ENCODE peak calls at places on chromosome 2, in five cellular contexts. Y is pancreas; X is CD4-positive, CD25-positive, alpha-beta regulatory T cell; G is left ventricle myocardium superior; I is omental fat pad. P is an unnamed sample.

GRCh38 chr2:218782529-218782845 is 540 bp downstream of the CYP27A1 start:
- ATAC-seq in Y (peak; percentile 11), X (no peak), G (peak; percentile 52), I (peak; percentile 55), P (peak; percentile 7)

GRCh38 chr2:196971574-196972279 is 45.2 kb upstream of the PGAP1 start:
- ATAC-seq in Y (no peak), X (no peak), G (no peak), I (no peak), P (peak; percentile 35)

GRCh38 chr2:105645031-105645940 is 99.4 kb upstream of the NCK2 start:
- ATAC-seq in Y (no peak), X (no peak), G (no peak), I (no peak), P (no peak)

GRCh38 chr2:191916826-191917225 is 69.9 kb upstream of the CAVIN2 start:
- ATAC-seq in Y (no peak), X (no peak), G (no peak), I (no peak), P (no peak)

GRCh38 chr2:182767578-182767977 is 51.5 kb downstream of the DNAJC10 start:
- ATAC-seq in Y (peak; percentile 64), X (no peak), G (peak; percentile 49), I (no peak), P (no peak)

GRCh38 chr2:220043993-220044335 is 416.5 kb downstream of the SLC4A3 start:
- ATAC-seq in Y (no peak), X (no peak), G (no peak), I (no peak), P (no peak)

GRCh38 chr2:95379616-95379925 is 22.9 kb upstream of the FAHD2A start:
- ATAC-seq in Y (no peak), X (no peak), G (no peak), I (no peak), P (no peak)

GRCh38 chr2:71939588-71940535 is 207.8 kb downstream of the CYP26B1 start:
- ATAC-seq in Y (no peak), X (no peak), G (peak; percentile 42), I (no peak), P (no peak)

GRCh38 chr2:216774620-216775019 is 79.3 kb upstream of the IGFBP5 start:
- ATAC-seq in Y (no peak), X (no peak), G (peak; percentile 95), I (peak; percentile 83), P (no peak)

GRCh38 chr2:196630531-196630930 is 9.0 kb upstream of the CCDC150 start:
- ATAC-seq in Y (no peak), X (no peak), G (no peak), I (no peak), P (no peak)

P was measured in esophagus mucosa.